ENCODE peak calls at places on chromosomes 7 and 10, in five cellular contexts. O is left ventricle myocardium inferior, W is IMR-90, I is spleen, J is psoas muscle. K is an unnamed sample.

GRCh38 chr7:32890010-32890552 is 1.5 kb downstream of the KBTBD2 start:
- DNase-seq in O (no peak), W (peak), I (no peak), J (no peak), K (peak)

GRCh38 chr10:95214369-95214768 is 20.3 kb downstream of the ACSM6 start:
- DNase-seq in O (no peak), W (no peak), I (no peak), J (no peak), K (no peak)

GRCh38 chr7:105935250-105935649 is 27.8 kb upstream of the CDHR3 start:
- DNase-seq in O (no peak), W (no peak), I (no peak), J (no peak), K (no peak)

GRCh38 chr10:91816986-91817385 is 18.8 kb downstream of the TNKS2 start:
- DNase-seq in O (no peak), W (no peak), I (no peak), J (no peak), K (no peak)

GRCh38 chr7:2521341-2521745 is 1.8 kb downstream of the LFNG start:
- DNase-seq in O (no peak), W (no peak), I (peak), J (no peak), K (no peak)

GRCh38 chr10:58896229-58896628 is 280.2 kb upstream of the PHYHIPL start:
- DNase-seq in O (no peak), W (no peak), I (no peak), J (no peak), K (no peak)

GRCh38 chr7:96415293-96415940 is 93.5 kb upstream of the SLC25A13 start:
- DNase-seq in O (no peak), W (no peak), I (no peak), J (no peak), K (no peak)

GRCh38 chr10:96292971-96293909 is 11.0 kb upstream of the DNTT start:
- DNase-seq in O (no peak), W (peak), I (no peak), J (no peak), K (no peak)

GRCh38 chr10:128367807-128368206 is 241.6 kb upstream of the MKI67 start:
- DNase-seq in O (no peak), W (no peak), I (no peak), J (no peak), K (no peak)

GRCh38 chr10:129946868-129947267 is 17.2 kb downstream of the EBF3 start:
- DNase-seq in O (no peak), W (no peak), I (peak), J (no peak), K (no peak)

GRCh38 chr7:116687801-116688201 is 15.8 kb downstream of the MET start:
- DNase-seq in O (no peak), W (peak), I (no peak), J (no peak), K (no peak)

GRCh38 chr10:88702848-88703597 is 3.0 kb upstream of the LIPK start:
- DNase-seq in O (no peak), W (peak), I (no peak), J (no peak), K (no peak)

GRCh38 chr10:4174197-4174596 is 389.2 kb upstream of the KLF6 start:
- DNase-seq in O (no peak), W (no peak), I (no peak), J (no peak), K (no peak)

GRCh38 chr7:141463986-141464385 is 87.2 kb upstream of the AGK start:
- DNase-seq in O (no peak), W (no peak), I (no peak), J (no peak), K (no peak)

GRCh38 chr7:141462958-141463357 is 88.3 kb upstream of the AGK start:
- DNase-seq in O (no peak), W (no peak), I (no peak), J (no peak), K (no peak)

GRCh38 chr7:141461924-141462323 is 89.3 kb upstream of the AGK start:
- DNase-seq in O (no peak), W (no peak), I (no peak), J (no peak), K (no peak)

GRCh38 chr7:141464551-141464950 is 86.7 kb upstream of the AGK start:
- DNase-seq in O (no peak), W (no peak), I (no peak), J (no peak), K (no peak)

GRCh38 chr7:141460781-141461715 is 90.2 kb upstream of the AGK start:
- DNase-seq in O (no peak), W (no peak), I (no peak), J (no peak), K (peak)
- H3K27ac ChIP-seq in O (peak), W (no peak), I (no peak), J (no peak), K (no peak)

GRCh38 chr7:101536668-101537067 is 92.4 kb downstream of the MYL10 start:
- DNase-seq in O (no peak), W (no peak), I (no peak), J (no peak), K (no peak)
- H3K4me3 ChIP-seq in O (no peak), W (no peak), I (no peak), J (no peak), K (no peak)

GRCh38 chr10:112208292-112208691 is 24.7 kb upstream of the GPAM start:
- DNase-seq in O (no peak), W (peak), I (no peak), J (no peak), K (no peak)

GRCh38 chr10:112213098-112213823 is 29.7 kb upstream of the GPAM start:
- DNase-seq in O (no peak), W (no peak), I (no peak), J (no peak), K (no peak)

GRCh38 chr10:112208981-112209380 is 25.4 kb upstream of the GPAM start:
- DNase-seq in O (no peak), W (no peak), I (no peak), J (no peak), K (no peak)

GRCh38 chr10:112210672-112211071 is 27.1 kb upstream of the GPAM start:
- DNase-seq in O (no peak), W (no peak), I (no peak), J (no peak), K (peak)

DNA sequence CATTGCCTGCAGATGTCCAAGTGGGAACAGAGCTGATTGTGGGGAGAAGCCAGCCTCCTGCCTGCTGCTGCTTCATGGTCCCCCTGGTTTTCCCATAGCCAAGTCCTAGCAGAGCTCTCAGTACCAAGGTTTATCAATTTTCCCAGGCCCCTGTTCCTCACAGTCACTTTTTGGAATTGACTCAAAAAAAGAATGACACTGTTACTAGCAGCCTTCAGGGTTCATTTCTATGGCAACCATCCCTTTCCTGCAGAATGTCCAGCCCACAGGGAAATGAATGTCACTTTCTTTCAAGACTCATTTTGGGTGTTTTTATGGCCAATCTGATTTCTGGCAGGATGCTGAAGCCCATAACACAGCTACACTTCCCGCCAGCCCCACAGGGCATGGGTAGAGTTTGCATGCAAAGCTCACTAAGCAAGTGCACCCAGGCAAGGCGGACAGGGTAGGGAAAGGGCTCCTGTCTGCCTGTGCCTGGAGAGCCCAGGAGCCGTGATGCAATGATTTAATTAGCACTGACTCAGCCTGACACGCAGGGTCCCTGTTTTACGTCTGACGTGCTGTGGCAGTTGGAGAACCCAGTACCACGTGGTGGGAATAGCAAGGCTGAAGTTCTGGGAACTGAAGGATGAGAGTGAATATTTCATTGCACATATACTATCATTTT is 26.1 kb upstream of the GPAM start:
- DNase-seq in O (no peak), W (no peak), I (no peak), J (no peak), K (no peak)
- H3K27ac ChIP-seq in O (peak), W (no peak), I (no peak), J (no peak), K (no peak)

DNA sequence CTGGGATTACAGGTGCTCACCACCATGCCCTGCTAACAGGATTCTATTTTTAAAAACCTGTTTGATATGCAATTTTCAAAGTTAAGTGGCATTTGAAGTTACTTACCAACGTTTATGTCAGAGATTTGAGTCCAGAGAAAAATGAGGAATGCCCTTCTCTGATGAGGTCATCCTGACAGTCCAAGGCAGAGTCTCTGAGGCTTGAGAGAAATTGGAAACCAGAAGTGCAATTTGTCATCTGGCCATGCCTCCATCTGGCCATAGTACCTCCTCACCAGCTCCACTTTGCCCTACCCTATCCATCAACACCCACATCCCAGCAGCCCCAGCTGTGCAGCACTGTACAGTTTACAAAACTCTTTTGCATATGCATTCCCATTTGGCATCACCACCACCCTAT is 54.4 kb upstream of the PDZD8 start:
- DNase-seq in O (no peak), W (no peak), I (no peak), J (no peak), K (no peak)
- H3K4me3 ChIP-seq in O (no peak), W (no peak), I (no peak), J (no peak), K (no peak)

GRCh38 chr7:55570939-55571338 is 1.4 kb downstream of the VOPP1 start:
- DNase-seq in O (no peak), W (peak), I (no peak), J (no peak), K (no peak)
- H3K27ac ChIP-seq in O (peak), W (peak), I (peak), J (peak), K (peak)

GRCh38 chr7:117785431-117785830 is 87.8 kb downstream of the CTTNBP2 start:
- DNase-seq in O (no peak), W (no peak), I (no peak), J (no peak), K (no peak)

GRCh38 chr7:117790251-117790650 is 83.0 kb downstream of the CTTNBP2 start:
- DNase-seq in O (no peak), W (no peak), I (no peak), J (no peak), K (no peak)

GRCh38 chr7:117793496-117793895 is 79.7 kb downstream of the CTTNBP2 start:
- DNase-seq in O (no peak), W (no peak), I (no peak), J (no peak), K (no peak)

GRCh38 chr7:117791877-117792780 is 81.1 kb downstream of the CTTNBP2 start:
- DNase-seq in O (no peak), W (no peak), I (no peak), J (no peak), K (no peak)

GRCh38 chr7:117790731-117791130 is 82.5 kb downstream of the CTTNBP2 start:
- DNase-seq in O (no peak), W (no peak), I (no peak), J (no peak), K (no peak)
- H3K4me3 ChIP-seq in O (no peak), W (no peak), I (no peak), J (no peak), K (no peak)

GRCh38 chr10:126841341-126841902 is 63.8 kb upstream of the DOCK1 start:
- DNase-seq in O (no peak), W (no peak), I (no peak), J (no peak), K (no peak)
- H3K27ac ChIP-seq in O (no peak), W (no peak), I (no peak), J (no peak), K (no peak)

GRCh38 chr10:100828744-100829102 is 83.3 kb downstream of the PAX2 start:
- DNase-seq in O (no peak), W (no peak), I (no peak), J (no peak), K (no peak)
- H3K4me3 ChIP-seq in O (peak), W (no peak), I (peak), J (peak), K (no peak)

DNA sequence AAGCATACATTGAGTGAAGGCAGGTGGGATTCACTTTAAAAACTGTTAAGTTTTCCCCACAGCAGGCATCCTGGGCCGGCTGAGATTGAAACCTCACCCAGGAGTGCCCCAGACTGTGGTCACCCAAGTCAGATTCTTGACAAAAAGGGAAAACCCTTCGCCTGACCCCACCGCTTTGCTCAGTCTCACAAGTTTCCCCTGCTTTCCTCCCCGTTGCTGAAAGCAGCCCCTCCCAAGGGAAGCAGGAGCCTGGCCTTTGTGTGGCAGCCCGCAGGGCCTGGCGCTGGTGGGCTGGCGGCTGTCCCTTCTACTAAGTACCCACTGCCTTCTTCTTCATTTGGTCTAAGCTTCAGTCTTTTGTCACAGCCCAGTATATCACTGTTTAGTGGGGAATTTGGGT is 16.0 kb downstream of the RNF32 start:
- DNase-seq in O (no peak), W (no peak), I (no peak), J (no peak), K (no peak)
- H3K27ac ChIP-seq in O (no peak), W (no peak), I (no peak), J (no peak), K (no peak)

DNA sequence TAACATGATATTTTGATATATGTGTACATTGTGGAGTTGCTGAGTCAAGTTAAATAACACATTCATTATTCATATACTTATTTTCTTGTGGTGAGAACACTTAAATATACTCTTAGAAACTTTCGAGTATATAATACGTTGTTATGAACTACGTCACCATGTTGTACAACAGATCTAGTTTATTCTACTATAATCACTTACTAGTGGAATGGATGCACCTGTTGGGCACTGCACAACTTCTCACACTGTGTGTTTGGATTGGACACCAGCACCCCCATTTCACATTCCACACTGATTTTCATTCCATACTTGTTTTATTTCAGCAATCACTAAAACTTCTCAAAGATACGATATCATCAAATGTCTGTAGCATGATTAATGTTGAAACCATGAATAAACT is 407.3 kb downstream of the RPS24 start:
- DNase-seq in O (no peak), W (no peak), I (no peak), J (no peak), K (no peak)
- H3K4me3 ChIP-seq in O (no peak), W (no peak), I (no peak), J (no peak), K (no peak)